ENCODE peak calls at places on chromosome 12, in seven cellular contexts. X is foreskin fibroblast, D is iris pigment epithelial cell, M is brain microvascular endothelial cell, R is M059J, A is NCI-H446 treated with DMSO at 0.1 percent for 48 hours, U is AG04450. V is an unnamed sample.
A peak's percentile ranks its signal among the peaks of the same experiment; 100 is the strongest.

GRCh38 chr12:68745904-68746571 is at the start of gene SLC35E3:
- DNase-seq in X (peak; percentile 97), D (peak; percentile 89), M (peak; percentile 82), R (peak; percentile 93), A (peak; percentile 82), U (peak; percentile 37), V (peak; percentile 94)

GRCh38 chr12:182381-182883 is 31.5 kb downstream of the SLC6A12 start:
- DNase-seq in X (peak; percentile 89), D (peak; percentile 73), M (peak; percentile 70), R (peak; percentile 79), A (no peak), U (peak; percentile 42), V (no peak)

GRCh38 chr12:122006186-122006926 is 15.3 kb upstream of the BCL7A start:
- DNase-seq in X (no peak), D (no peak), M (no peak), R (no peak), A (no peak), U (no peak), V (no peak)

GRCh38 chr12:59408431-59408830 is 187.4 kb upstream of the SLC16A7 start:
- DNase-seq in X (peak; percentile 55), D (peak; percentile 35), M (peak; percentile 53), R (peak; percentile 83), A (no peak), U (no peak), V (no peak)

GRCh38 chr12:97223419-97223818 is 239.2 kb upstream of the RMST start:
- DNase-seq in X (no peak), D (no peak), M (no peak), R (no peak), A (no peak), U (no peak), V (no peak)

GRCh38 chr12:109999983-110000505 is 814 bp downstream of the ANKRD13A start:
- DNase-seq in X (peak; percentile 78), D (peak; percentile 52), M (no peak), R (peak; percentile 46), A (no peak), U (no peak), V (peak; percentile 34)

GRCh38 chr12:53070901-53071492 is 8.2 kb downstream of the SPRYD3 start:
- DNase-seq in X (peak; percentile 34), D (peak; percentile 51), M (no peak), R (no peak), A (no peak), U (no peak), V (no peak)

GRCh38 chr12:92538970-92539749 is 163.6 kb upstream of the PLEKHG7 start:
- DNase-seq in X (peak; percentile 73), D (peak; percentile 88), M (peak; percentile 59), R (peak; percentile 84), A (no peak), U (peak; percentile 37), V (no peak)

GRCh38 chr12:3496964-3497363 is 6.0 kb downstream of the PRMT8 start:
- DNase-seq in X (no peak), D (no peak), M (no peak), R (no peak), A (no peak), U (no peak), V (no peak)

GRCh38 chr12:131827961-131828534 is at the start of gene MMP17:
- DNase-seq in X (peak; percentile 89), D (peak; percentile 58), M (no peak), R (peak; percentile 52), A (no peak), U (no peak), V (no peak)

GRCh38 chr12:45290218-45290609 is 74.3 kb downstream of the ANO6 start:
- DNase-seq in X (peak; percentile 84), D (peak; percentile 97), M (peak; percentile 71), R (peak; percentile 70), A (no peak), U (peak; percentile 49), V (no peak)

GRCh38 chr12:128116537-128116936 is 150.4 kb upstream of the TMEM132C start:
- DNase-seq in X (no peak), D (no peak), M (no peak), R (no peak), A (no peak), U (no peak), V (no peak)

GRCh38 chr12:62505786-62506185 is 39.2 kb downstream of the MON2 start:
- DNase-seq in X (no peak), D (no peak), M (no peak), R (no peak), A (no peak), U (no peak), V (no peak)

GRCh38 chr12:116551952-116552749 is 7.0 kb upstream of the MAP1LC3B2 start:
- DNase-seq in X (peak; percentile 80), D (peak; percentile 84), M (peak; percentile 65), R (peak; percentile 64), A (no peak), U (no peak), V (no peak)

GRCh38 chr12:63955831-63956685 is 111.6 kb downstream of the SRGAP1 start:
- DNase-seq in X (peak; percentile 89), D (peak; percentile 93), M (peak; percentile 59), R (no peak), A (no peak), U (no peak), V (no peak)

GRCh38 chr12:31508436-31509150 is 82.3 kb downstream of the DENND5B start:
- DNase-seq in X (no peak), D (no peak), M (no peak), R (no peak), A (no peak), U (no peak), V (no peak)

GRCh38 chr12:63816031-63816430 is 28.5 kb upstream of the SRGAP1 start:
- DNase-seq in X (no peak), D (no peak), M (no peak), R (no peak), A (no peak), U (no peak), V (no peak)

GRCh38 chr12:75704664-75705063 is 193.3 kb upstream of the KRR1 start:
- DNase-seq in X (no peak), D (peak; percentile 78), M (peak; percentile 71), R (peak; percentile 63), A (no peak), U (no peak), V (no peak)